ENCODE peak calls at places on chromosome 17, in four cellular contexts. One of them, this sample, is unnamed.

GRCh38 chr17:3955373-3955978 is 8.8 kb downstream of the ATP2A3 start:
- DNase-seq in fibroblast of lung: no peak
- DNase-seq in mammary epithelial cell: no peak
- DNase-seq in AG04450: no peak
- DNase-seq in this sample: no peak

GRCh38 chr17:30336369-30337171 is 2.7 kb upstream of the TMIGD1 start:
- DNase-seq in fibroblast of lung: peak
- DNase-seq in mammary epithelial cell: peak
- DNase-seq in AG04450: no peak
- DNase-seq in this sample: peak

GRCh38 chr17:40014375-40014980 is 762 bp upstream of the CSF3 start:
- DNase-seq in fibroblast of lung: no peak
- DNase-seq in mammary epithelial cell: no peak
- DNase-seq in AG04450: no peak
- DNase-seq in this sample: no peak

GRCh38 chr17:2070241-2071023 is 15.5 kb downstream of the HIC1 start:
- DNase-seq in fibroblast of lung: no peak
- DNase-seq in mammary epithelial cell: no peak
- DNase-seq in AG04450: no peak
- DNase-seq in this sample: no peak

GRCh38 chr17:3981455-3981854 is 17.2 kb upstream of the ATP2A3 start:
- DNase-seq in fibroblast of lung: no peak
- DNase-seq in mammary epithelial cell: no peak
- DNase-seq in AG04450: no peak
- DNase-seq in this sample: no peak

GRCh38 chr17:8994319-8994718 is 27.0 kb upstream of the NTN1 start:
- DNase-seq in fibroblast of lung: peak
- DNase-seq in mammary epithelial cell: peak
- DNase-seq in AG04450: peak
- DNase-seq in this sample: no peak

GRCh38 chr17:59420901-59421300 is 89.4 kb downstream of the YPEL2 start:
- DNase-seq in fibroblast of lung: no peak
- DNase-seq in mammary epithelial cell: no peak
- DNase-seq in AG04450: no peak
- DNase-seq in this sample: no peak

GRCh38 chr17:83145831-83146230 is 66.4 kb downstream of the METRNL start:
- DNase-seq in fibroblast of lung: no peak
- DNase-seq in mammary epithelial cell: no peak
- DNase-seq in AG04450: no peak
- DNase-seq in this sample: no peak

GRCh38 chr17:78645421-78646295 is 68.5 kb upstream of the DNAH17 start:
- DNase-seq in fibroblast of lung: no peak
- DNase-seq in mammary epithelial cell: no peak
- DNase-seq in AG04450: no peak
- DNase-seq in this sample: peak

GRCh38 chr17:14321476-14321949 is 20.6 kb downstream of the HS3ST3B1 start:
- DNase-seq in fibroblast of lung: peak
- DNase-seq in mammary epithelial cell: no peak
- DNase-seq in AG04450: no peak
- DNase-seq in this sample: no peak

GRCh38 chr17:48997827-48998556 is 807 bp downstream of the IGF2BP1 start:
- DNase-seq in fibroblast of lung: peak
- DNase-seq in mammary epithelial cell: no peak
- DNase-seq in AG04450: no peak
- DNase-seq in this sample: no peak

GRCh38 chr17:81570896-81571453 is 18.8 kb upstream of the FAAP100 start:
- DNase-seq in fibroblast of lung: no peak
- DNase-seq in mammary epithelial cell: no peak
- DNase-seq in AG04450: no peak
- DNase-seq in this sample: no peak

GRCh38 chr17:601462-602303 is 113.0 kb downstream of the VPS53 start:
- DNase-seq in fibroblast of lung: peak
- DNase-seq in mammary epithelial cell: no peak
- DNase-seq in AG04450: peak
- DNase-seq in this sample: no peak

GRCh38 chr17:49013311-49014205 is 16.4 kb downstream of the IGF2BP1 start:
- DNase-seq in fibroblast of lung: no peak
- DNase-seq in mammary epithelial cell: no peak
- DNase-seq in AG04450: no peak
- DNase-seq in this sample: no peak

GRCh38 chr17:71922439-71922838 is 198.4 kb upstream of the SOX9 start:
- DNase-seq in fibroblast of lung: peak
- DNase-seq in mammary epithelial cell: peak
- DNase-seq in AG04450: no peak
- DNase-seq in this sample: peak

GRCh38 chr17:4718276-4718675 is 7.8 kb downstream of the ARRB2 start:
- DNase-seq in fibroblast of lung: no peak
- DNase-seq in mammary epithelial cell: no peak
- DNase-seq in AG04450: no peak
- DNase-seq in this sample: no peak

GRCh38 chr17:72358465-72358864 is 237.6 kb downstream of the SOX9 start:
- DNase-seq in fibroblast of lung: peak
- DNase-seq in mammary epithelial cell: peak
- DNase-seq in AG04450: peak
- DNase-seq in this sample: peak

GRCh38 chr17:58569216-58569615 is 54.8 kb upstream of the MTMR4 start:
- DNase-seq in fibroblast of lung: no peak
- DNase-seq in mammary epithelial cell: no peak
- DNase-seq in AG04450: no peak
- DNase-seq in this sample: no peak

GRCh38 chr17:46175891-46176290 is 17.3 kb downstream of the KANSL1 start:
- DNase-seq in fibroblast of lung: peak
- DNase-seq in mammary epithelial cell: no peak
- DNase-seq in AG04450: no peak
- DNase-seq in this sample: no peak

GRCh38 chr17:37725601-37726146 is 19.2 kb downstream of the HNF1B start:
- DNase-seq in fibroblast of lung: no peak
- DNase-seq in mammary epithelial cell: no peak
- DNase-seq in AG04450: no peak
- DNase-seq in this sample: no peak

GRCh38 chr17:38748329-38749221 is at the start of gene PCGF2:
- DNase-seq in fibroblast of lung: peak
- DNase-seq in mammary epithelial cell: peak
- DNase-seq in AG04450: peak
- DNase-seq in this sample: peak

GRCh38 chr17:19978803-19979202 is 1.2 kb upstream of the AKAP10 start:
- DNase-seq in fibroblast of lung: no peak
- DNase-seq in mammary epithelial cell: no peak
- DNase-seq in AG04450: no peak
- DNase-seq in this sample: no peak

GRCh38 chr17:49020609-49021008 is 23.4 kb downstream of the IGF2BP1 start:
- DNase-seq in fibroblast of lung: no peak
- DNase-seq in mammary epithelial cell: no peak
- DNase-seq in AG04450: no peak
- DNase-seq in this sample: no peak

GRCh38 chr17:60392845-60393702 is 1.1 kb upstream of the USP32 start:
- DNase-seq in fibroblast of lung: peak
- DNase-seq in mammary epithelial cell: peak
- DNase-seq in AG04450: no peak
- DNase-seq in this sample: peak

GRCh38 chr17:66459811-66460270 is 157.4 kb downstream of the PRKCA start:
- DNase-seq in fibroblast of lung: peak
- DNase-seq in mammary epithelial cell: peak
- DNase-seq in AG04450: peak
- DNase-seq in this sample: peak

GRCh38 chr17:40364121-40364861 is at the start of gene GJD3:
- DNase-seq in fibroblast of lung: no peak
- DNase-seq in mammary epithelial cell: no peak
- DNase-seq in AG04450: no peak
- DNase-seq in this sample: no peak

GRCh38 chr17:80169784-80170500 is at the start of gene CARD14:
- DNase-seq in fibroblast of lung: no peak
- DNase-seq in mammary epithelial cell: peak
- DNase-seq in AG04450: no peak
- DNase-seq in this sample: peak

GRCh38 chr17:72120878-72121163 is at the start of gene SOX9:
- DNase-seq in fibroblast of lung: peak
- DNase-seq in mammary epithelial cell: peak
- DNase-seq in AG04450: peak
- DNase-seq in this sample: peak

GRCh38 chr17:81230043-81230820 is 7.5 kb upstream of the CEP131 start:
- DNase-seq in fibroblast of lung: no peak
- DNase-seq in mammary epithelial cell: no peak
- DNase-seq in AG04450: no peak
- DNase-seq in this sample: no peak

GRCh38 chr17:17693253-17693954 is 12.1 kb downstream of the RAI1 start:
- DNase-seq in fibroblast of lung: peak
- DNase-seq in mammary epithelial cell: peak
- DNase-seq in AG04450: no peak
- DNase-seq in this sample: peak

GRCh38 chr17:80065478-80066170 is 29.2 kb downstream of the CCDC40 start:
- DNase-seq in fibroblast of lung: no peak
- DNase-seq in mammary epithelial cell: no peak
- DNase-seq in AG04450: no peak
- DNase-seq in this sample: no peak

GRCh38 chr17:56801506-56802178 is 32.1 kb downstream of the C17orf67 start:
- DNase-seq in fibroblast of lung: no peak
- DNase-seq in mammary epithelial cell: no peak
- DNase-seq in AG04450: no peak
- DNase-seq in this sample: no peak
- TF ChIP-seq CTCF in fibroblast of lung: no peak
- TF ChIP-seq CTCF in mammary epithelial cell: no peak
- TF ChIP-seq CTCF in AG04450: no peak
- TF ChIP-seq CTCF in this sample: no peak

DNA sequence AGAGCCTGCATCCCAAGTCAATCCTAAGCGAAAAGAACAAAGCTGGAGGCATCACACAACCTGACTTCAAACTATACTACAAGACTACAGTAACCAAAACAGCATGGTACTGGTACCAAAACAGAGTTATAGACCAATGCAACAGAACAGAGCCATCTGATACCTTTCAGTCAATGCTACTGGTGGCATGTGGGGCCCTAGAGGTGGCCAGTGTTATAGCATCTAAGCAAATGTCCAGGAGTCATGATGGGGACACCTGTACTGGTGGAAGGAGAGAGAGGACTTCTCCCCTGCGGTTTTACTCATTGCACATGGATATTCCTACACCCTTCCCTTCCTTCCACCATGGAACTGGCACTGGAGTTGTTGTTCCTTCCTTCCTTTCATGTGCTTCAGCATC is 6.0 kb upstream of the ASIC2 start:
- DNase-seq in fibroblast of lung: no peak
- DNase-seq in mammary epithelial cell: no peak
- DNase-seq in AG04450: no peak
- DNase-seq in this sample: no peak
- TF ChIP-seq CTCF in fibroblast of lung: no peak
- TF ChIP-seq CTCF in mammary epithelial cell: no peak
- TF ChIP-seq CTCF in AG04450: no peak
- TF ChIP-seq CTCF in this sample: no peak

GRCh38 chr17:6713130-6713917 is at the start of gene SLC13A5:
- DNase-seq in fibroblast of lung: peak
- DNase-seq in mammary epithelial cell: peak
- DNase-seq in AG04450: no peak
- DNase-seq in this sample: no peak
- TF ChIP-seq CTCF in fibroblast of lung: peak
- TF ChIP-seq CTCF in mammary epithelial cell: peak
- TF ChIP-seq CTCF in AG04450: peak
- TF ChIP-seq CTCF in this sample: peak

GRCh38 chr17:11803635-11804034 is 193.6 kb downstream of the ZNF18 start:
- DNase-seq in fibroblast of lung: no peak
- DNase-seq in mammary epithelial cell: no peak
- DNase-seq in AG04450: no peak
- DNase-seq in this sample: no peak

GRCh38 chr17:11795906-11796305 is 197.6 kb downstream of the DNAH9 start:
- DNase-seq in fibroblast of lung: no peak
- DNase-seq in mammary epithelial cell: no peak
- DNase-seq in AG04450: no peak
- DNase-seq in this sample: no peak

GRCh38 chr17:11803226-11803625 is 194.0 kb downstream of the ZNF18 start:
- DNase-seq in fibroblast of lung: no peak
- DNase-seq in mammary epithelial cell: no peak
- DNase-seq in AG04450: no peak
- DNase-seq in this sample: no peak

DNA sequence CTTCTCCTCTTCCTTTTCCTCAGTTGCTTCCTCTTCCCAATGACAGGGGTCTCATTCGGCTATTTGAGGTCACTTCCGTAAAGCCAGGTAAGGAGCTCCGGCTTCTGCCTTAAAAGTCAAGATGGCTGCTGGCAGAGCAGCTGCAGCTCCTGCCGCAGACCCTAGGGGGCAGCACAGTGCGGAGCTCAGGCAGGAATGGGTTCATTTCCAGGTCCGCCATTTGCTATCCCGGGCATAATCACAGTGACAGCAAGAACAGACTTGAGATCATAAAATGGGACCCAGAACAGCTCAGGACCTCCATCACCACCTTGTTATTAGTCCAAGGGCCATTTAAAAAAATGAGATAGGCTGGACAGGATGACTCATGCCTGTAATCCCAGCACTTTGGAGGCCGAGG is 199.5 kb downstream of the ZNF18 start:
- DNase-seq in fibroblast of lung: no peak
- DNase-seq in mammary epithelial cell: no peak
- DNase-seq in AG04450: no peak
- DNase-seq in this sample: no peak
- TF ChIP-seq CTCF in fibroblast of lung: no peak
- TF ChIP-seq CTCF in mammary epithelial cell: no peak
- TF ChIP-seq CTCF in AG04450: no peak
- TF ChIP-seq CTCF in this sample: no peak

GRCh38 chr17:35740997-35741931 is 9.8 kb downstream of the RASL10B start:
- DNase-seq in fibroblast of lung: no peak
- DNase-seq in mammary epithelial cell: no peak
- DNase-seq in AG04450: no peak
- DNase-seq in this sample: no peak
- TF ChIP-seq CTCF in fibroblast of lung: no peak
- TF ChIP-seq CTCF in mammary epithelial cell: no peak
- TF ChIP-seq CTCF in AG04450: no peak
- TF ChIP-seq CTCF in this sample: no peak

GRCh38 chr17:47847341-47848197 is 3.4 kb downstream of the SP6 start:
- DNase-seq in fibroblast of lung: no peak
- DNase-seq in mammary epithelial cell: no peak
- DNase-seq in AG04450: no peak
- DNase-seq in this sample: no peak
- TF ChIP-seq CTCF in fibroblast of lung: peak
- TF ChIP-seq CTCF in mammary epithelial cell: peak
- TF ChIP-seq CTCF in AG04450: peak
- TF ChIP-seq CTCF in this sample: peak